ENCODE peak calls at places on chromosomes 12 and 14, in eight cellular contexts. B is mucosa of descending colon; E is Peyer's patch; Y is activated naive CD4-positive, alpha-beta T cell treated with anti-CD3 and anti-CD28 coated beads for 36 hours; F is globus pallidus; R is stimulated activated CD8-positive, alpha-beta memory T cell treated with anti-CD3 and anti-CD28 coated beads, Interleukin-7, amount 100 ng/mL, for 1 hour; Z is neural crest cell; X is heart right ventricle. H is an unnamed sample.

GRCh38 chr12:65879878-65880277 is 55.6 kb downstream of the HMGA2 start:
- DNase-seq in B (no peak), E (no peak), Y (no peak), F (no peak), R (no peak), Z (no peak), X (no peak), H (peak; percentile 51)

GRCh38 chr12:100331871-100332270 is 25.0 kb upstream of the SLC17A8 start:
- DNase-seq in B (no peak), E (no peak), Y (no peak), F (no peak), R (no peak), Z (no peak), X (no peak), H (no peak)

GRCh38 chr14:62889354-62889753 is 155.9 kb downstream of the KCNH5 start:
- DNase-seq in B (no peak), E (no peak), Y (no peak), F (no peak), R (no peak), Z (no peak), X (no peak), H (no peak)

GRCh38 chr14:97977711-97978261 is 1180.6 kb downstream of the VRK1 start:
- DNase-seq in B (peak; percentile 86), E (peak; percentile 84), Y (peak; percentile 90), F (peak; percentile 67), R (peak; percentile 32), Z (no peak), X (peak; percentile 83), H (no peak)

GRCh38 chr12:106342397-106343212 is 14.9 kb upstream of the POLR3B start:
- DNase-seq in B (peak; percentile 53), E (no peak), Y (no peak), F (peak; percentile 13), R (no peak), Z (no peak), X (peak; percentile 72), H (no peak)

GRCh38 chr14:75911883-75912282 is 69.9 kb downstream of the TGFB3 start:
- DNase-seq in B (peak; percentile 66), E (no peak), Y (no peak), F (peak; percentile 85), R (no peak), Z (peak; percentile 35), X (no peak), H (peak; percentile 90)

GRCh38 chr12:11673666-11674464 is 24.4 kb downstream of the ETV6 start:
- DNase-seq in B (no peak), E (no peak), Y (no peak), F (no peak), R (no peak), Z (no peak), X (no peak), H (peak; percentile 69)

GRCh38 chr12:87924149-87924548 is 105.1 kb downstream of the C12orf50 start:
- DNase-seq in B (no peak), E (no peak), Y (no peak), F (no peak), R (no peak), Z (no peak), X (no peak), H (no peak)

GRCh38 chr12:100904270-100904669 is 109.7 kb downstream of the ANO4 start:
- DNase-seq in B (no peak), E (no peak), Y (no peak), F (no peak), R (no peak), Z (no peak), X (no peak), H (no peak)

GRCh38 chr12:114827460-114827859 is 143.5 kb upstream of the TBX3 start:
- DNase-seq in B (no peak), E (no peak), Y (no peak), F (no peak), R (no peak), Z (no peak), X (no peak), H (no peak)

GRCh38 chr12:23964812-23965211 is 15.3 kb upstream of the SOX5 start:
- DNase-seq in B (no peak), E (no peak), Y (no peak), F (no peak), R (no peak), Z (no peak), X (no peak), H (no peak)

GRCh38 chr12:106296179-106296877 is 6.2 kb upstream of the TCP11L2 start:
- DNase-seq in B (no peak), E (no peak), Y (no peak), F (no peak), R (no peak), Z (no peak), X (no peak), H (no peak)

GRCh38 chr12:337039-337438 is 52.1 kb downstream of the KDM5A start:
- DNase-seq in B (no peak), E (no peak), Y (no peak), F (no peak), R (no peak), Z (no peak), X (no peak), H (no peak)

GRCh38 chr14:57182760-57183503 is 85.8 kb downstream of the EXOC5 start:
- DNase-seq in B (no peak), E (no peak), Y (no peak), F (no peak), R (no peak), Z (no peak), X (no peak), H (no peak)

GRCh38 chr14:64337901-64338615 is 43.9 kb upstream of the ESR2 start:
- DNase-seq in B (no peak), E (no peak), Y (peak; percentile 40), F (peak; percentile 31), R (no peak), Z (peak; percentile 48), X (no peak), H (peak; percentile 28)

GRCh38 chr14:31894351-31894750 is 182.8 kb upstream of the ARHGAP5 start:
- DNase-seq in B (no peak), E (no peak), Y (no peak), F (no peak), R (no peak), Z (no peak), X (no peak), H (no peak)

GRCh38 chr12:34399631-34400422 is 377.5 kb downstream of the ALG10 start:
- DNase-seq in B (peak; percentile 13), E (peak; percentile 32), Y (peak; percentile 2), F (no peak), R (no peak), Z (no peak), X (peak; percentile 2), H (no peak)

GRCh38 chr12:93108958-93109357 is 179.9 kb upstream of the EEA1 start:
- DNase-seq in B (no peak), E (no peak), Y (no peak), F (no peak), R (no peak), Z (no peak), X (no peak), H (peak; percentile 79)

GRCh38 chr14:52399104-52399503 is 85.0 kb downstream of the PTGER2 start:
- DNase-seq in B (no peak), E (no peak), Y (no peak), F (no peak), R (no peak), Z (no peak), X (no peak), H (no peak)

H was measured in lung microvascular endothelial cell.